ENCODE peak calls at places on chromosomes 2 and 18, in nine cellular contexts. L is GM12878, C is PC-3, K is adrenal gland, R is tibial nerve, N is A549, F is neural progenitor cell, S is mammary epithelial cell, X is fibroblast of lung. V is an unnamed sample.
A peak's percentile ranks its signal among the peaks of the same experiment; 100 is the strongest.

GRCh38 chr18:58611471-58612131 is 17.3 kb downstream of the ALPK2 start:
- DNase-seq in N (peak; percentile 20), C (no peak), X (peak; percentile 82), F (peak; percentile 92), K (no peak), S (peak; percentile 67), R (no peak), L (no peak), V (no peak)

GRCh38 chr2:162073776-162074578 is at the start of gene DPP4:
- DNase-seq in C (peak; percentile 62), K (peak; percentile 37), S (no peak), F (peak; percentile 70), X (peak; percentile 40), L (no peak), R (no peak), N (peak; percentile 12), V (no peak)

GRCh38 chr2:197348721-197349337 is 38.2 kb upstream of the ANKRD44 start:
- DNase-seq in S (no peak), R (no peak), X (no peak), L (no peak), K (no peak), F (no peak), C (no peak), N (no peak), V (no peak)

GRCh38 chr2:56185101-56185581 is 1.4 kb downstream of the CCDC85A start:
- DNase-seq in N (peak; percentile 33), L (no peak), F (peak; percentile 39), C (peak; percentile 27), K (no peak), R (no peak), S (peak; percentile 14), X (no peak), V (no peak)

GRCh38 chr2:62672601-62673000 is 32.9 kb upstream of the EHBP1 start:
- DNase-seq in N (peak; percentile 72), F (peak; percentile 79), K (peak; percentile 21), S (no peak), C (no peak), R (no peak), L (no peak), X (peak; percentile 93), V (no peak)

GRCh38 chr2:97011977-97012569 is 25.7 kb upstream of the FAM178B start:
- DNase-seq in N (peak; percentile 72), S (peak; percentile 53), K (peak; percentile 43), X (peak; percentile 62), F (peak; percentile 56), R (no peak), L (peak; percentile 16), C (peak; percentile 72), V (peak; percentile 27)

GRCh38 chr2:133516405-133517028 is 51.7 kb downstream of the NCKAP5 start:
- DNase-seq in K (no peak), X (no peak), N (no peak), R (no peak), C (no peak), F (no peak), L (no peak), S (no peak), V (no peak)

GRCh38 chr18:39685303-39685902 is 2119.8 kb upstream of the CELF4 start:
- DNase-seq in C (no peak), F (peak; percentile 86), S (no peak), K (no peak), L (no peak), X (no peak), R (no peak), N (no peak), V (no peak)

GRCh38 chr18:48164096-48164475 is 233.6 kb upstream of the SMAD2 start:
- DNase-seq in F (no peak), R (no peak), S (no peak), X (no peak), C (no peak), N (no peak), K (no peak), L (no peak), V (no peak)

GRCh38 chr18:7349181-7349837 is 118.4 kb downstream of the LRRC30 start:
- DNase-seq in S (no peak), X (no peak), K (no peak), C (peak; percentile 45), L (no peak), N (no peak), R (no peak), F (no peak), V (no peak)

GRCh38 chr2:112794131-112794733 is 9.9 kb upstream of the IL1A start:
- DNase-seq in S (peak; percentile 98), X (peak; percentile 81), R (no peak), K (peak; percentile 77), N (peak; percentile 87), C (no peak), F (no peak), L (no peak), V (no peak)

GRCh38 chr2:127044165-127044718 is 62.7 kb downstream of the BIN1 start:
- DNase-seq in F (no peak), R (no peak), S (no peak), C (no peak), K (no peak), L (no peak), N (no peak), X (no peak), V (no peak)

GRCh38 chr2:149290662-149291061 is 39.7 kb upstream of the LYPD6 start:
- DNase-seq in F (peak; percentile 38), N (no peak), K (no peak), X (no peak), S (no peak), L (no peak), C (no peak), R (no peak), V (no peak)

GRCh38 chr2:149291881-149292280 is 38.5 kb upstream of the LYPD6 start:
- DNase-seq in F (no peak), N (no peak), C (no peak), K (no peak), R (no peak), L (no peak), S (no peak), X (no peak), V (no peak)

GRCh38 chr2:149296031-149296430 is 34.4 kb upstream of the LYPD6 start:
- DNase-seq in C (no peak), R (no peak), N (no peak), X (no peak), F (no peak), S (no peak), K (no peak), L (no peak), V (no peak)
- TF ChIP-seq CTCF in C (no peak), R (no peak), N (no peak), X (no peak), F (no peak), S (no peak), K (no peak), L (no peak), V (no peak)

GRCh38 chr2:203819434-203820133 is 48.0 kb upstream of the CTLA4 start:
- DNase-seq in C (no peak), L (no peak), K (no peak), S (no peak), X (no peak), N (no peak), R (no peak), F (no peak), V (no peak)
- H3K4me1 ChIP-seq in C (peaks cover 4% of the 10 kb centered on the region), L (no peaks in the 10 kb centered on the region), K (no peaks in the 10 kb centered on the region), S (no peaks in the 10 kb centered on the region), X (no peaks in the 10 kb centered on the region), N (peaks cover 6% of the 10 kb centered on the region), R (no peaks in the 10 kb centered on the region), F (no peaks in the 10 kb centered on the region), V (peaks cover under 1% of the 10 kb centered on the region)

GRCh38 chr2:216149741-216150140 is 40.6 kb downstream of the XRCC5 start:
- DNase-seq in F (no peak), L (no peak), N (no peak), R (no peak), C (peak; percentile 40), X (peak; percentile 85), K (no peak), S (no peak), V (no peak)
- H3K27ac ChIP-seq in F (peak overlapping the region; percentile 39), L (no peak overlapping the region), N (no peak overlapping the region), R (no peak overlapping the region), C (peak overlapping the region; percentile 38), X (no peak overlapping the region), K (no peak overlapping the region), S (no peak overlapping the region), V (no peak overlapping the region)

GRCh38 chr18:65206551-65207260 is 544.1 kb upstream of the CDH7 start:
- DNase-seq in X (no peak), C (peak; percentile 32), K (no peak), R (no peak), N (peak; percentile 1), L (no peak), S (no peak), F (peak; percentile 58), V (no peak)
- TF ChIP-seq CTCF in X (no peak), C (peak; percentile 63), K (no peak), R (no peak), N (no peak), L (peak; percentile 29), S (no peak), F (peak; percentile 54), V (peak; percentile 27)

GRCh38 chr2:20575935-20576597 is 74.8 kb downstream of the HS1BP3 start:
- DNase-seq in L (no peak), X (no peak), R (no peak), F (no peak), S (no peak), C (no peak), N (no peak), K (no peak), V (no peak)

GRCh38 chr2:20575414-20575813 is 75.5 kb downstream of the HS1BP3 start:
- DNase-seq in C (no peak), K (no peak), N (no peak), R (no peak), S (no peak), X (no peak), L (no peak), F (no peak), V (no peak)

GRCh38 chr2:20574423-20574911 is 76.4 kb downstream of the HS1BP3 start:
- DNase-seq in K (no peak), N (no peak), C (no peak), X (no peak), R (no peak), F (no peak), L (no peak), S (no peak), V (no peak)

GRCh38 chr2:20573611-20574422 is 77.1 kb downstream of the HS1BP3 start:
- DNase-seq in K (no peak), L (no peak), F (no peak), N (no peak), R (peak; percentile 48), C (no peak), X (peak; percentile 94), S (peak; percentile 22), V (no peak)

DNA sequence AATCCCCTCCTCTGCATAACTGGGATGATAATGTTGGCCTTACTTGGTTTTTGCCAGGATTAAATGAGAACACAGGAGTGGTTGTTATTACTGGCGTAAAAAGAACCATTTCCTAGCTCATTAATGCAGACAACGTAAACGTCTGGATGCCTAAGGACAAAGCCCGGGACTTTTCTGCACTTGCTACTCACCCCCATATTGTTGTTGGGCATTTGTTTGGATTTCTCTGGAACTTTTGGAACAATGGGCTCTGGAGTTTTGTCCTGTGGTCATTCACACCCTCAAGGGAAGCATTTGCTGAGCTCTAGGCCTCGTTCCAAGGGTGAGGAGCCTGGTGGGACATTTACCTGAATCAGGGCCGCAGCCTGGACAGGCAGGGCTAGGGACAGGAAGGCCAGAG is 76.0 kb downstream of the HS1BP3 start:
- DNase-seq in C (no peak), S (no peak), L (no peak), X (no peak), R (no peak), F (no peak), K (no peak), N (no peak), V (no peak)
- H3K4me1 ChIP-seq in C (peaks cover 37% of the 10 kb centered on the region), S (peaks cover 31% of the 10 kb centered on the region), L (peaks cover 44% of the 10 kb centered on the region), X (peaks cover 26% of the 10 kb centered on the region), R (no peaks in the 10 kb centered on the region), F (no peaks in the 10 kb centered on the region), K (peaks cover 21% of the 10 kb centered on the region), N (peaks cover 28% of the 10 kb centered on the region), V (peaks cover 34% of the 10 kb centered on the region)

V was measured in Panc1.